ENCODE peak calls at places on chromosomes 16 and 17, in four cellular contexts. I is hippocampal formation, F is LoVo, C is tibial nerve. Q is an unnamed sample.

GRCh38 chr17:27654654-27655524 is 23.9 kb downstream of the LGALS9 start:
- DNase-seq in I (peak; percentile 36), C (peak; percentile 29), F (peak; percentile 73), Q (peak; percentile 89)

GRCh38 chr17:76635039-76635438 is 8.5 kb downstream of the ST6GALNAC1 start:
- DNase-seq in I (no peak), C (no peak), F (no peak), Q (no peak)

GRCh38 chr16:2663553-2664521 is 18.5 kb upstream of the KCTD5 start:
- DNase-seq in C (no peak), F (peak; percentile 35), I (no peak), Q (no peak)

GRCh38 chr16:55760665-55761035 is 72.2 kb downstream of the CES1 start:
- DNase-seq in I (no peak), F (no peak), C (peak; percentile 13), Q (no peak)

GRCh38 chr17:76076765-76077581 is 2.0 kb upstream of the ZACN start:
- DNase-seq in F (no peak), C (no peak), I (no peak), Q (no peak)

GRCh38 chr17:63434951-63435571 is 11.0 kb downstream of the CYB561 start:
- DNase-seq in F (no peak), C (no peak), I (peak; percentile 63), Q (no peak)

GRCh38 chr16:15950167-15950854 is 895 bp downstream of the ABCC1 start:
- DNase-seq in F (no peak), C (no peak), I (no peak), Q (peak; percentile 40)

GRCh38 chr17:67829331-67829730 is 4.0 kb downstream of the BPTF start:
- DNase-seq in I (no peak), F (no peak), C (no peak), Q (no peak)

GRCh38 chr17:69335018-69335417 is 8.1 kb upstream of the ABCA5 start:
- DNase-seq in F (peak; percentile 41), C (no peak), I (no peak), Q (peak; percentile 43)

GRCh38 chr17:77728022-77728671 is 230.4 kb upstream of the TNRC6C start:
- DNase-seq in F (no peak), C (peak; percentile 63), I (no peak), Q (peak; percentile 38)

GRCh38 chr17:67359960-67360817 is 6.2 kb downstream of the PSMD12 start:
- DNase-seq in I (no peak), C (no peak), F (no peak), Q (peak; percentile 22)

GRCh38 chr17:31067699-31068184 is 27.0 kb upstream of the NF1 start:
- DNase-seq in I (no peak), C (no peak), F (peak; percentile 90), Q (peak; percentile 87)

GRCh38 chr17:55641559-55642160 is 81.0 kb downstream of the TMEM100 start:
- DNase-seq in F (peak; percentile 15), I (no peak), C (peak; percentile 54), Q (peak; percentile 41)

GRCh38 chr16:10745856-10746255 is 2.2 kb downstream of the NUBP1 start:
- DNase-seq in C (no peak), I (no peak), F (no peak), Q (no peak)

GRCh38 chr17:80356231-80356856 is 58.6 kb upstream of the ENDOV start:
- DNase-seq in F (no peak), C (no peak), I (no peak), Q (no peak)

GRCh38 chr17:29566473-29567361 is at the start of gene ABHD15:
- DNase-seq in F (peak; percentile 81), I (peak; percentile 66), C (peak; percentile 50), Q (peak; percentile 78)

GRCh38 chr16:68422396-68422964 is 25.8 kb downstream of the SMPD3 start:
- DNase-seq in C (no peak), F (no peak), I (no peak), Q (no peak)

GRCh38 chr16:85479972-85480726 is 133.0 kb upstream of the GSE1 start:
- DNase-seq in F (no peak), I (no peak), C (no peak), Q (no peak)

Q was measured in SW480.